ENCODE peak calls at places on chromosomes 4 and X, in six cellular contexts. F, Q, E, B, V and A are unnamed samples. For H3K9me3, the result is how much of the 10 kb centered on the place peaks cover.

GRCh38 chrX:79138658-79139241 is 5.7 kb upstream of the GPR174 start:
- DNase-seq in Q (no peak), F (no peak), E (no peak), B (no peak), V (no peak), A (no peak)

GRCh38 chrX:132651411-132652086 is 162.7 kb upstream of the MBNL3 start:
- DNase-seq in B (peak), E (no peak), V (no peak), F (no peak), Q (no peak), A (no peak)

GRCh38 chr4:119646347-119647071 is 17.9 kb upstream of the PDE5A start:
- DNase-seq in V (no peak), Q (no peak), F (no peak), B (no peak), E (no peak), A (no peak)

GRCh38 chr4:6235012-6235411 is 34.6 kb upstream of the WFS1 start:
- DNase-seq in B (no peak), V (peak), F (no peak), Q (no peak), E (no peak), A (no peak)

GRCh38 chr4:156568041-156568440 is 403.6 kb downstream of the PDGFC start:
- DNase-seq in F (no peak), E (no peak), Q (no peak), V (no peak), B (no peak), A (no peak)

GRCh38 chr4:338759-339097 is 1.1 kb downstream of the ZNF141 start:
- DNase-seq in E (no peak), B (no peak), V (no peak), Q (no peak), F (no peak), A (no peak)

GRCh38 chrX:56368962-56369361 is 136.8 kb downstream of the KLF8 start:
- DNase-seq in E (no peak), Q (no peak), B (no peak), F (no peak), V (no peak), A (no peak)

GRCh38 chrX:118644378-118644777 is 83.0 kb upstream of the IL13RA1 start:
- DNase-seq in Q (no peak), V (no peak), E (no peak), B (peak), F (no peak), A (no peak)

GRCh38 chrX:1719270-1719669 is 104.4 kb downstream of the ASMT start:
- DNase-seq in B (peak), Q (no peak), F (no peak), V (no peak), E (no peak), A (no peak)

GRCh38 chr4:108446554-108446953 is 173.8 kb upstream of the RPL34 start:
- DNase-seq in Q (no peak), B (no peak), E (no peak), V (no peak), F (no peak), A (no peak)

GRCh38 chrX:16946971-16947562 is 609 bp downstream of the REPS2 start:
- DNase-seq in E (no peak), B (no peak), V (peak), Q (no peak), F (peak), A (peak)

GRCh38 chr4:84531689-84532088 is 32.6 kb upstream of the NKX6-1 start:
- DNase-seq in F (no peak), Q (no peak), B (peak), E (no peak), V (no peak), A (no peak)

GRCh38 chr4:143281507-143282169 is 55.0 kb upstream of the GAB1 start:
- DNase-seq in E (no peak), Q (no peak), F (no peak), B (no peak), V (no peak), A (no peak)

GRCh38 chr4:54971474-54971950 is 153.9 kb downstream of the KDR start:
- DNase-seq in V (no peak), E (no peak), B (peak), Q (peak), F (no peak), A (no peak)

GRCh38 chr4:158036998-158037397 is 135.8 kb downstream of the GASK1B start:
- DNase-seq in E (no peak), V (no peak), Q (no peak), F (no peak), B (no peak), A (no peak)

DNA sequence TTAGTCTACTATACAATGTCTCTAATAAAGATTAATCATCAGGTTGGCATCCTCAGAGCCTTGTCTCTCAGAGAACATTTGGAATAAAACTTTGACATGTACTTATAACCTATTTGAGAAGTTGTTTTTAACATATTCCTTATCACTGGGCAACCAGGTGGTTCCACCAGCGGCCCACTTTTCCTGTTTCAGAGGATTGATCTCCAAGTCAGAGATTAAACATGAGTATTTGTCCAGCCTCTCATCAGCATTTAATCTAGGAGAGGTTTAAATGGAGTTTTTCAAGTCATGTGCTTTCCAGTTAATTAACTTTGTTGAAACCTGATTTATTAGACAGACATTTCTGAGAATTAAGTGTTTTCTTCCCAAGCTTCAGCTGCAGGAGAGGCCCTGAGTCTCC is 345.5 kb downstream of the GRXCR1 start:
- DNase-seq in Q (no peak), E (no peak), V (no peak), B (no peak), F (no peak), A (no peak)
- H3K9me3 ChIP-seq in Q (under half), E (under half), V (under half), B (under half), F (under half), A (under half)

DNA sequence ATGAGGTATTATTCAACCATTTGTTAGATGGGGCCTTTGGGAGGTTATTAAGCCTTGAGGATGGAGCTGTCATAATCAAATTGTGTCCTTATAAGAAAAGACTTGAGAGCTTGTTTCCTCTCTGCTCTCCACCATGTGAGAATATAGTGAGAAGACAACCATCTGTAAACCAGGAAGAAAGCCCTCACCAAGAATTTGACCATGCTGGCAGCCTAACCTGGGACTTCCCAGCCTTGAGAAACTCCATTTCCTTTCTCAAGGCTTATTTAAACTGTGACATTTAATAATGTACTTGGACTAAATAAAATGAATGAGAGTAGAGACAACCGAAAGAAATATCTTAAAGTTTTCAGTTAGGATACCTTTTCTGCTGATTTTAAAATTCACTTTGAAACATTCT is 83.7 kb upstream of the GC start:
- DNase-seq in F (no peak), Q (no peak), E (no peak), V (no peak), B (no peak), A (no peak)
- H3K9me3 ChIP-seq in F (under half), Q (under half), E (under half), V (under half), B (under half), A (under half)

DNA sequence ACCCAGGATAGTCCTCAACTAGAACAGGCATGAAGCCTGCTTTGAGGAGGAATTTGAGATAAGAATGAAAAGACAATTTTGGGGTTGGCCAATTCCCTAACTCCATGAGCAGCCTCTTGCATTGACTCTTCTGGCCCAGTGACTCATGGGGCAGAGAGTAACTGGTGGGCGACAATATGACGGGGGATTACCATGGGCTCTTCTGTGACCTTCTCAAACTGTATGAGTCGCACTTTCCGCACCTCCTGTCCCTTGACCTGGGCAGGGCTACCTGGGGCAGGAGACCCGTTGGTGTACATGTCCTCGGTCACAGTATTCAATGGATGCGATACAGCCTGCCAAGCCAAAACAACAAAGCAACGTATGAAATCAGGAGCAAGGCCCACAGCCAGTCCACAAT is 13.3 kb downstream of the MPP1 start:
- DNase-seq in F (no peak), Q (no peak), E (no peak), B (no peak), V (no peak), A (no peak)
- H3K9me3 ChIP-seq in F (under half), Q (under half), E (under half), B (under half), V (under half), A (under half)

DNA sequence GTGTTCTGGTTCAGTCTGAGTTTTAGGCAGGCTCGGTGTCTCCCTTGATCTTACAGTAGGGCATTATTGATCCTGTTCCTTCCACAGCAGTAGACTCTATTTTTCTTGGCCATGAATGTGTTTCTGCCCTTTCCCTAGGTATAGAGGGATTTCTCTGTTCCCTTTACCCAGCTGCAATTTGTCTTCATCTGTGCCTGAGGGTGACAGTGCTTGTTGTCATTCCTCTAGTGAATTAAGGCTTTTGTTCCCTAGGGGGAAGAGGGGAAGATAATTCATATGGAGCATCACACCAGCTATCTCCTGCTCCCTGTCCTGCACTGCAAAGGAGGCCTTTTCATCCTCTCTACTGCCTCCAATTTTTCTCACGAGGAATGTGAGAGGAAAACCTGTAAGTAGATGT is 39.7 kb upstream of the CXorf51A start:
- DNase-seq in Q (no peak), F (no peak), B (no peak), V (no peak), E (no peak), A (no peak)
- H3K9me3 ChIP-seq in Q (under half), F (under half), B (under half), V (under half), E (under half), A (under half)